ENCODE peak calls at places on chromosomes 2 and 18, in four cellular contexts. L is uterus, A is fibroblast of mammary gland, K is tibial artery. N is an unnamed sample.

GRCh38 chr2:157785866-157786662 is 90.1 kb downstream of the ACVR1 start:
- DNase-seq in L (no peak), K (no peak), A (peak), N (no peak)

GRCh38 chr2:18604573-18604885 is 15.2 kb upstream of the NT5C1B start:
- DNase-seq in A (no peak), L (no peak), K (no peak), N (no peak)

GRCh38 chr2:172586255-172586891 is 30.5 kb downstream of the PDK1 start:
- DNase-seq in L (no peak), K (no peak), A (no peak), N (no peak)

GRCh38 chr2:181310967-181311366 is 146.2 kb upstream of the ITGA4 start:
- DNase-seq in L (no peak), A (no peak), K (no peak), N (no peak)

GRCh38 chr2:86193901-86194567 is 1.2 kb downstream of the IMMT start:
- DNase-seq in A (no peak), K (no peak), L (no peak), N (no peak)

GRCh38 chr2:235843591-235844395 is 324.4 kb downstream of the GBX2 start:
- DNase-seq in A (no peak), L (no peak), K (no peak), N (no peak)

GRCh38 chr18:10003281-10003680 is 89.5 kb downstream of the VAPA start:
- DNase-seq in L (no peak), A (no peak), K (no peak), N (no peak)

GRCh38 chr2:51723716-51724115 is 691.8 kb upstream of the NRXN1 start:
- DNase-seq in K (no peak), L (no peak), A (peak), N (no peak)

GRCh38 chr2:238927746-238928519 is 80.0 kb downstream of the TWIST2 start:
- DNase-seq in A (no peak), L (peak), K (peak), N (no peak)

GRCh38 chr2:100959225-100959880 is 42.7 kb upstream of the RPL31 start:
- DNase-seq in A (peak), K (no peak), L (no peak), N (no peak)

GRCh38 chr2:109516445-109517117 is 97.2 kb downstream of the SEPTIN10 start:
- DNase-seq in K (no peak), A (no peak), L (no peak), N (no peak)

GRCh38 chr18:12476955-12477354 is 69.2 kb downstream of the PRELID3A start:
- DNase-seq in L (no peak), A (no peak), K (no peak), N (no peak)

GRCh38 chr2:241616168-241617125 is 20.5 kb downstream of the THAP4 start:
- DNase-seq in L (no peak), A (no peak), K (no peak), N (no peak)

GRCh38 chr2:21047161-21048009 is 3.5 kb upstream of the APOB start:
- DNase-seq in L (no peak), A (no peak), K (no peak), N (no peak)

GRCh38 chr2:105582952-105583660 is 161.6 kb upstream of the NCK2 start:
- DNase-seq in A (no peak), K (no peak), L (no peak), N (no peak)

GRCh38 chr2:54531558-54531957 is 75.4 kb downstream of the SPTBN1 start:
- DNase-seq in A (peak), L (no peak), K (no peak), N (no peak)

GRCh38 chr2:117980783-117981676 is 32.8 kb downstream of the CCDC93 start:
- DNase-seq in L (no peak), K (no peak), A (peak), N (peak)

GRCh38 chr2:102142829-102143449 is 393 bp downstream of the IL1R1 start:
- DNase-seq in A (peak), K (no peak), L (no peak), N (no peak)

GRCh38 chr2:175518206-175518605 is 336.7 kb upstream of the ATP5MC3 start:
- DNase-seq in L (no peak), K (no peak), A (no peak), N (no peak)

GRCh38 chr2:107775791-107776190 is 50.9 kb upstream of the RGPD4 start:
- DNase-seq in K (no peak), L (no peak), A (no peak), N (no peak)

GRCh38 chr2:25324905-25325592 is 16.7 kb downstream of the DNMT3A start:
- DNase-seq in A (peak), L (peak), K (peak), N (no peak)

GRCh38 chr2:160810406-160810805 is 316.8 kb upstream of the RBMS1 start:
- DNase-seq in A (no peak), L (no peak), K (no peak), N (no peak)
- H3K4me3 ChIP-seq in A (no peak), L (no peak), K (no peak), N (no peak)

GRCh38 chr2:43345872-43346271 is 119.5 kb upstream of the ZFP36L2 start:
- DNase-seq in L (no peak), A (no peak), K (no peak), N (no peak)

GRCh38 chr2:43346619-43347018 is 120.2 kb upstream of the ZFP36L2 start:
- DNase-seq in L (no peak), K (no peak), A (no peak), N (no peak)

GRCh38 chr2:43345391-43345813 is 119.0 kb upstream of the ZFP36L2 start:
- DNase-seq in A (peak), K (peak), L (no peak), N (no peak)

GRCh38 chr2:43343573-43344304 is 117.3 kb upstream of the ZFP36L2 start:
- DNase-seq in A (peak), L (peak), K (peak), N (peak)

DNA sequence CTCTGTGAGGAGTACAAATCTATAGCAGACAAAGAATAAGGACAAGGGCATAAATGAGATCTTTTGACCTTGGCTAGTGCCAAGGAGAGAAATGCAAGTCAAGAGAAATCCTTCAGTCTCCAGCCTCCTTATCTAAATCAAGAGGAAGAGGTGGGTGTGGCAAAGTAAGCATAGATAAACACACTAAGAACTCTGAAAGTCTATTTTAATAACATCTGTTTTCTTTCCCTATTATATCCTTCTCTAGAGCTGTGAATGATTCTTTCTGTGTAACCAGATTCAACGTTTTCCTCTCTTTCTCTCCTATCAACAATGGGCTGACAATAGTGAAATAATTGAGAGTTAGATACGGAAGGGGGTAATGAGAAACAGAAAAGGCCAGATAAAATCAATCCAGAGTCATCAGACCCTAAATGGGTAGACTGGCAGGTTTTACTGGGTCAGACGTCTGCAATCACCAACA is 118.5 kb upstream of the ZFP36L2 start:
- DNase-seq in A (no peak), L (no peak), K (no peak), N (no peak)
- H3K4me3 ChIP-seq in A (no peak), L (no peak), K (no peak), N (no peak)

DNA sequence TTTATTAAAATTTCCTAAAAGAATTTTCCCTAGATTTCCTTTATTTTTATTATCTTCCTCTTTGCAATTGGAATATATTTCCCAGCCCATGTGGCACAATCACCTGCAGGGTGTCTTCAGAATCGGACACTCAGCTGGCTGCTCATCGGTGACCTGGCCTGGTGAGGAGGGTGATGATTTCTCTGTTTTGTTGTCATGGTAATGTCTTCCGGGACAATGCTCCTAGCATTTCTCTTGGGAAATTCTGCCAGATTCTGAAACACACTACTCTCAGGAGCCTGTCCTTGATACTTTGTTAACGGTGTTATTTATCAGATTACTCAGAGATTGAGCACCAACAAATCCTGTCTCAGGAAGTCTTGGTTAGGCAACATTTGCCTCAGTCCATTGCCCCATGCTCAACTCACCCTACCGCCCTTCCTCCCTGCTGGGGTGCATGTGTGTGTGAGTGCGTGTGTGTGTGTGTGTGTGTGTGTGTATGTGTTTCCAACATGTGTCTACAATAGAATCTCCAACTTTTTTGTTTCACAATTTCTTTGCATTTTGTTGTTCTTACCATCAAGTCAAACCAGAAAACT is 70.3 kb downstream of the MYT1L start:
- DNase-seq in A (no peak), K (no peak), L (no peak), N (no peak)
- H3K4me3 ChIP-seq in A (no peak), K (no peak), L (no peak), N (no peak)

DNA sequence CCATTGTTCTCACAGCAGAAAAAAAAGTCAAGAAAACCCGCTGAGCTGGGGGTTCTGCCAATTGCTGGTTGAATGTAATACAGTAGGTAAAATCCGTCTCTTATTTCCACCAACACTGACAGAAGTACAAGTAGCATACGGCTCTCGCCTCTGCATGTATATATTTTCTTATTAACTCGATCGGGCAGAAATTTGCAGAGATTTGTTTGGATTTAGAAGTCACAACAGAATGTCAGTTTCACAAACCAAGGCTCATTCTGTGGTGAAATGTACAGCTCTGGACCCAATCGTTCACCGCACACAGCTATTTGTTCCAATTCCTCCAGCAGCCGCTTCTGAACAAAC is 286.8 kb downstream of the TCF4 start:
- DNase-seq in A (peak), K (no peak), L (no peak), N (no peak)
- H3K4me3 ChIP-seq in A (peak), K (no peak), L (no peak), N (no peak)